ENCODE peak calls at places on chromosomes 12 and 14, in five cellular contexts. B, V, S, X and H are unnamed samples.

GRCh38 chr12:132018193-132018916 is 68.6 kb downstream of the EP400 start:
- DNase-seq in B (no peak), V (no peak), S (no peak), X (no peak), H (no peak)

GRCh38 chr14:32560213-32560857 is 231.2 kb downstream of the AKAP6 start:
- DNase-seq in B (no peak), V (peak; percentile 14), S (peak; percentile 40), X (peak; percentile 86), H (peak; percentile 45)

GRCh38 chr14:97491697-97492096 is 694.5 kb downstream of the VRK1 start:
- DNase-seq in B (no peak), V (no peak), S (no peak), X (no peak), H (no peak)

GRCh38 chr12:9208236-9208635 is at the start of gene PZP:
- DNase-seq in B (no peak), V (no peak), S (no peak), X (no peak), H (no peak)

GRCh38 chr14:96493178-96493577 is 9.0 kb upstream of the PAPOLA start:
- DNase-seq in B (no peak), V (no peak), S (no peak), X (no peak), H (no peak)

GRCh38 chr12:26906704-26907103 is 31.1 kb downstream of the INTS13 start:
- DNase-seq in B (no peak), V (no peak), S (no peak), X (no peak), H (no peak)

GRCh38 chr12:95116341-95116740 is 42.9 kb upstream of the NR2C1 start:
- DNase-seq in B (no peak), V (no peak), S (no peak), X (peak; percentile 23), H (no peak)

GRCh38 chr14:66101662-66102061 is 384.5 kb upstream of the CCDC196 start:
- DNase-seq in B (no peak), V (no peak), S (no peak), X (no peak), H (no peak)

GRCh38 chr12:40054554-40055226 is 51.2 kb downstream of the SLC2A13 start:
- DNase-seq in B (no peak), V (no peak), S (no peak), X (peak; percentile 82), H (no peak)

GRCh38 chr12:13196302-13196921 is at the start of gene EMP1:
- DNase-seq in B (peak; percentile 90), V (no peak), S (peak; percentile 89), X (peak; percentile 100), H (peak; percentile 47)

GRCh38 chr14:31106768-31107167 is 80.6 kb upstream of the STRN3 start:
- DNase-seq in B (no peak), V (no peak), S (no peak), X (peak; percentile 56), H (no peak)

GRCh38 chr12:72261885-72262284 is 10.3 kb upstream of the TRHDE start:
- DNase-seq in B (no peak), V (no peak), S (no peak), X (no peak), H (no peak)

GRCh38 chr12:7716391-7716790 is 5.2 kb downstream of the DPPA3 start:
- DNase-seq in B (no peak), V (no peak), S (no peak), X (peak; percentile 1), H (no peak)

GRCh38 chr12:79451988-79452387 is 238.8 kb downstream of the PAWR start:
- DNase-seq in B (peak; percentile 71), V (no peak), S (no peak), X (peak; percentile 87), H (peak; percentile 0)

GRCh38 chr12:7434670-7435069 is 9.3 kb downstream of the CD163L1 start:
- DNase-seq in B (no peak), V (no peak), S (no peak), X (no peak), H (no peak)

GRCh38 chr12:94663077-94663476 is 12.7 kb upstream of the TMCC3 start:
- DNase-seq in B (no peak), V (no peak), S (no peak), X (no peak), H (no peak)

GRCh38 chr14:59208224-59208814 is 19.9 kb downstream of the DAAM1 start:
- DNase-seq in B (no peak), V (no peak), S (no peak), X (peak; percentile 26), H (no peak)

GRCh38 chr12:106583578-106584103 is 837 bp downstream of the RFX4 start:
- DNase-seq in B (no peak), V (peak; percentile 8), S (peak; percentile 31), X (no peak), H (no peak)

GRCh38 chr12:111925171-111925570 is 83.1 kb downstream of the MAPKAPK5 start:
- DNase-seq in B (no peak), V (no peak), S (no peak), X (no peak), H (no peak)

GRCh38 chr12:123401753-123402683 is 18.1 kb downstream of the KMT5A start:
- DNase-seq in B (no peak), V (no peak), S (no peak), X (no peak), H (no peak)

GRCh38 chr12:90995041-90995440 is 9.7 kb downstream of the EPYC start:
- DNase-seq in B (no peak), V (no peak), S (no peak), X (peak; percentile 25), H (no peak)

GRCh38 chr12:79936670-79937069 is 1.8 kb upstream of the PPP1R12A start:
- DNase-seq in B (no peak), V (no peak), S (no peak), X (no peak), H (no peak)

GRCh38 chr14:52808101-52808500 is 16.7 kb upstream of the GNPNAT1 start:
- DNase-seq in B (no peak), V (no peak), S (no peak), X (no peak), H (no peak)